ENCODE peak calls at places on chromosomes 13 and 19, in four cellular contexts. E is Caco-2, I is adrenal gland, Z is RWPE2. V is an unnamed sample.

GRCh38 chr19:40806385-40807146 is 7.6 kb downstream of the EGLN2 start:
- DNase-seq in I (peak; percentile 80), Z (peak; percentile 89), E (no peak), V (peak; percentile 80)

GRCh38 chr13:24842533-24843278 is 78.7 kb downstream of the RNF17 start:
- DNase-seq in E (no peak), Z (no peak), I (no peak), V (no peak)

GRCh38 chr13:48990900-48991299 is 15.2 kb downstream of the FNDC3A start:
- DNase-seq in Z (no peak), E (no peak), I (no peak), V (no peak)

GRCh38 chr19:30227661-30228112 is 144.5 kb upstream of the ZNF536 start:
- DNase-seq in E (peak; percentile 56), I (peak; percentile 70), Z (no peak), V (peak; percentile 65)

GRCh38 chr19:4776436-4777205 is 14.9 kb upstream of the FEM1A start:
- DNase-seq in Z (no peak), I (no peak), E (no peak), V (no peak)

GRCh38 chr13:30698023-30698422 is 37.3 kb upstream of the ALOX5AP start:
- DNase-seq in Z (no peak), I (no peak), E (no peak), V (no peak)

GRCh38 chr19:4140237-4140711 is 13.2 kb upstream of the CREB3L3 start:
- DNase-seq in I (peak; percentile 65), Z (no peak), E (peak; percentile 61), V (no peak)

GRCh38 chr19:16325671-16326400 is 1.2 kb downstream of the KLF2 start:
- DNase-seq in Z (no peak), E (no peak), I (no peak), V (peak; percentile 52)

GRCh38 chr13:74406439-74406838 is 272.2 kb upstream of the KLF12 start:
- DNase-seq in E (no peak), I (no peak), Z (no peak), V (no peak)

GRCh38 chr19:29712744-29713516 is 2.1 kb downstream of the C19orf12 start:
- DNase-seq in E (no peak), I (no peak), Z (no peak), V (no peak)

GRCh38 chr13:26679411-26679810 is 81.2 kb downstream of the GPR12 start:
- DNase-seq in Z (no peak), E (no peak), I (no peak), V (no peak)

GRCh38 chr19:2394669-2395292 is 32.6 kb downstream of the TIMM13 start:
- DNase-seq in E (peak; percentile 64), Z (no peak), I (no peak), V (no peak)

GRCh38 chr13:34357435-34358232 is 539.7 kb downstream of the RFC3 start:
- DNase-seq in Z (no peak), I (peak; percentile 44), E (no peak), V (no peak)

GRCh38 chr19:932647-933552 is 7.1 kb downstream of the ARID3A start:
- DNase-seq in I (peak; percentile 44), Z (peak; percentile 85), E (peak; percentile 77), V (peak; percentile 73)

GRCh38 chr13:51856027-51856736 is 5.6 kb upstream of the CCDC70 start:
- DNase-seq in Z (no peak), I (no peak), E (peak; percentile 60), V (no peak)

GRCh38 chr19:29851769-29852521 is 40.2 kb downstream of the CCNE1 start:
- DNase-seq in E (no peak), Z (no peak), I (no peak), V (peak; percentile 59)

GRCh38 chr13:23391752-23392151 is 41.8 kb downstream of the SACS start:
- DNase-seq in Z (no peak), I (no peak), E (no peak), V (no peak)

GRCh38 chr13:62598708-62599107 is 1183.1 kb upstream of the PCDH20 start:
- DNase-seq in I (no peak), E (no peak), Z (no peak), V (no peak)

GRCh38 chr13:75256922-75257321 is 225.0 kb downstream of the TBC1D4 start:
- DNase-seq in I (no peak), E (no peak), Z (no peak), V (no peak)

GRCh38 chr19:34254552-34255432 is at the start of gene GARRE1:
- DNase-seq in Z (no peak), I (peak; percentile 88), E (peak; percentile 89), V (peak; percentile 73)

GRCh38 chr13:37681295-37682032 is 82.9 kb upstream of the POSTN start:
- DNase-seq in I (no peak), E (no peak), Z (no peak), V (no peak)

GRCh38 chr19:47573076-47574026 is at the start of gene ZNF541:
- DNase-seq in E (no peak), I (peak; percentile 65), Z (peak; percentile 69), V (no peak)

GRCh38 chr13:27194895-27195764 is 23.5 kb upstream of the USP12 start:
- DNase-seq in I (peak; percentile 5), E (peak; percentile 44), Z (no peak), V (no peak)

DNA sequence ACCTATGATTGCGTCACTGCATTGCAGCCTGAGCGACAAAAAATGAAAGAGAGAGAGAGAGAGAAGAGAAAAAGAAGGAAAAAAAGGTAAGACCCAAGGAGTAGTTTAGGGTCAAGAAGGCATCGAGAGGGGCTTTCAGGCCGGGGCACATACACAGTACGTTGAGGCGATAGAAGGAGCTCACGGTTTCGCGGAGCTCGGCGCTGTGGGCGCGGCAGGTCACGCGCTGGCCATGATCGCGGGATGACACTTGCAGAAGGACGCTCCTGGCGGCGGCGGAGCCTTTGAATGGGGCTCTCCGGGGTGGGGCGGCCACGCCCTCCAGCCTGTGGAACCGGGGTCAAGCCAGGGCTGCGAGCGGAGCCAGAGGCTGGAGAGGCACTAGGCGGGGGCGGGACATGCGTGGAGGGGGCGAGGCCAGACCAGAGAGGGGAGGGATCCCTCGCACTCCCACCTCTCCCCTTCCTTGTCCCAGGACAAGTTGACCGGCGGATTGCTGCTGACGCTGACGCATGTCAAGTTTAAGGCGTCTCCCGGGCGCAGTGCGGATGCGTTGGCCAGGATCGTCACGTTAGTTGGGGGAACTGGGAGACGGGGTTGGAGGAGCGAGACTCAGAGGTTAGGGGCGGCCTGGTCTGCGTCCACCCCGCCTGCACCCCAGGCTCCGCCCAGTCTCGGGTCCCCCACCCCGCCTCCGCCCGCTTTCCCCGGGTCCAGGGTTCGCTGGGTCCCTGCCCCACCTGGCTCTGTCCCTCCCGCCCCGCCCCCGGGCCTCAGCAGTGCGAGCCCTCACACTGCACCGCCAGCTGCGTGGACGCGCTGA is 6.9 kb downstream of the NPHS1 start:
- DNase-seq in I (no peak), Z (no peak), E (peak; percentile 83), V (no peak)
- H3K27me3 ChIP-seq in I (peaks cover 61% of the 10 kb centered on the region), Z (peaks cover 29% of the 10 kb centered on the region), E (no peaks in the 10 kb centered on the region), V (peaks cover 3% of the 10 kb centered on the region)

GRCh38 chr19:44113784-44114390 is 688 bp downstream of the ZNF225 start:
- DNase-seq in E (no peak), I (peak; percentile 9), Z (no peak), V (no peak)

GRCh38 chr19:44109458-44109857 is 3.7 kb upstream of the ZNF225 start:
- DNase-seq in I (no peak), Z (no peak), E (no peak), V (no peak)

GRCh38 chr19:44111910-44112463 is 1.2 kb upstream of the ZNF225 start:
- DNase-seq in E (peak; percentile 61), I (peak; percentile 44), Z (peak; percentile 64), V (no peak)

GRCh38 chr19:44112802-44113137 is 429 bp upstream of the ZNF225 start:
- DNase-seq in E (no peak), I (no peak), Z (no peak), V (no peak)

DNA sequence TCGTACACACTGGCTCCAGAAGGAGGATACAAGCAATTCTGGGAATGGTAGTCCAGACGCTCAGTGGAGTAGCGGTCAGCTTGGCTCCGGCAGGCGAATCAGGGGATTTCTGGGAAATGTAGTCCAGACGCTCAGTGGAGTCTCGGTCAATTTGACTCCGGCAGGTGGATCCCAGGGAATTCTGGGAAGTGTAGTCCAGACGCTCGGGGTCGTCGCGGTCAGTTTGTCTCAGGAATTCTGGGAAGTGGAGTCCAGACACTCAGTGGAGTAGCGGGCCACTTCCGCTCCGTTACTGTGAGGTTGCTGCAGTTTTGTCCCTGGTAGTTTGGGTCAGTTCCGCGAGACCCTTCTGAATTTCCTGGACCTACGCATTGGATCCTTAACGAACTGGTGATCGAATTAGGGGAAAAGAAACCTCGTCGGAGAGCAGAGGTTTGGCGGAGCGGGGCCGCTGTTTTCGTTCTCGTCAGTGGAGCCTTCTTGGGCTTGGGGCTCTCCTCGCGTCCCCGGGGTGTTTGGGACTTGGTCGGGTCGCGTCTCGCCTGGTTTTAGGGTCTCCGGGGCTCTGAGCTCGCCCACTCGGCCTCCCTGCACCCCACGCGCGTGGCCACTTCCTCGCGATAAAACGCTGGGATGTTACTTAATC is at the start of gene ZNF225:
- DNase-seq in I (peak; percentile 97), E (peak; percentile 98), Z (peak; percentile 94), V (peak; percentile 83)
- TF ChIP-seq CTCF in I (no peak), E (no peak), Z (no peak), V (no peak)

DNA sequence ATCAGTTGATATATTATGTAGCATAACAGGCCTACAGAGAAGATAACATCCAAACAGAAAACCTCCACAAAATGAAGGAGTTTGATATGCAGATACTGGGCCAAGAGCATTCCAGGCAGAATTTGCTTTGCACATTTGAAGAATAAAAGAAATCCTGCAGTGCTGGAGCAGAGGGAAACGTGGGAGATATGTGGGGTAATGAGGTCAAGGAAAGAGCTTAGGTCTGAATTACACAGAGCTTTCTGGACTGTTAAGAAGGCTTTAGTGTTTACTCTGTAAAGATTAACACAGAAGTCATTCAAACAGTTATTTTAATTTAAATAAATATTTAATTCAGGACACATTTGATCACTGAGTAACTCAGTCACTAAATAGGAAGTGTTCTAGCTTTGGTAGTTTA is 692.7 kb downstream of the PCDH9 start:
- DNase-seq in E (no peak), I (no peak), Z (no peak), V (no peak)
- H3K27me3 ChIP-seq in E (no peaks in the 10 kb centered on the region), I (no peaks in the 10 kb centered on the region), Z (no peaks in the 10 kb centered on the region), V (no peaks in the 10 kb centered on the region)

DNA sequence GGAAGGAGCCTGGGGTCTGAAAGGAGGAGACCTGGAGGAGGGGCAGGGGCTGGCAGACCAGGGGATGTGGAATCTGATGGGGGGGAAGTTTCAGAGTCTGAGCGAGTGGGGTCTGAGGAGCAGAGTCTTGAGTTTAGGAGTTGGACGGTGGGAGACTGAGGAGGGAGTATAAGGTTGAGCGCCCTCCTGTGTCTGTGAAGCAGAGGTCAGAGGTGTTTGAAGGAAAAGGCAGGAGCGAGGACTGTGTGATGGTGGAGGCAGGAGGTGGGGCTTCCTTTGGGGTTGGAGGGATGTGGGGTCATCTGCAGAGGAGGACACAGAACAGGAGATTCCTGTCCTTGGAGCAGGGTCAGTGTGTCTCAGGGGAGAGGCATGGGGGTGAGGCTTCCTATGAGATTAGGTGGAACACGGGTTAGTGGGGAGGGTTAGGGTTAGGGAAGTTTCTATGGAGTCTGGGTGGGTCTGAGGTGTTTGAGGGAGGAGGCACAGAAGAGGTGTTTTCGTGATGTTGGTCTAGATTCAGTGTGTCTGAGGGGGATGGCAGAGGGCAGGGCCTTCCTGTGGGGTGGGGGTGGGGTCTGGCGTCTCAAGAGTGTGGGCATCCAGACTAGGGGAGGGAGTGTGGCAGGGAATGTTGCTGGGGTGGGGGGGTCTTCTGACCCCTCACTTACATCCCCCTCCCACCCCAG is 8.3 kb downstream of the RYR1 start:
- DNase-seq in Z (no peak), E (no peak), I (no peak), V (no peak)
- TF ChIP-seq CTCF in Z (no peak), E (peak; percentile 28), I (no peak), V (peak; percentile 34)

V was measured in GM06990.